ENCODE peak calls at places on chromosomes 5 and 9, in eight cellular contexts. One of them, this sample, is unnamed.

GRCh38 chr9:135500071-135500524 is 384 bp upstream of the MRPS2 start:
- DNase-seq in cardiac muscle cell: no peak
- DNase-seq in tibial artery: peak
- DNase-seq in colonic mucosa: no peak
- DNase-seq in right cardiac atrium: no peak
- DNase-seq in CD8-positive, alpha-beta T cell: no peak
- DNase-seq in CD4-positive, CD25-positive, alpha-beta regulatory T cell: no peak
- DNase-seq in heart right ventricle: no peak
- DNase-seq in this sample: no peak

GRCh38 chr9:22010881-22011625 is 1.9 kb upstream of the CDKN2B start:
- DNase-seq in cardiac muscle cell: peak
- DNase-seq in tibial artery: no peak
- DNase-seq in CD8-positive, alpha-beta T cell: no peak
- DNase-seq in heart right ventricle: no peak
- DNase-seq in right cardiac atrium: peak
- DNase-seq in colonic mucosa: no peak
- DNase-seq in CD4-positive, CD25-positive, alpha-beta regulatory T cell: peak
- DNase-seq in this sample: no peak

GRCh38 chr5:107284822-107285510 is 385.8 kb downstream of the EFNA5 start:
- DNase-seq in CD4-positive, CD25-positive, alpha-beta regulatory T cell: no peak
- DNase-seq in colonic mucosa: no peak
- DNase-seq in CD8-positive, alpha-beta T cell: no peak
- DNase-seq in tibial artery: no peak
- DNase-seq in heart right ventricle: no peak
- DNase-seq in cardiac muscle cell: no peak
- DNase-seq in right cardiac atrium: no peak
- DNase-seq in this sample: no peak

GRCh38 chr9:105661011-105661410 is 1.2 kb upstream of the TAL2 start:
- DNase-seq in colonic mucosa: no peak
- DNase-seq in tibial artery: no peak
- DNase-seq in CD8-positive, alpha-beta T cell: no peak
- DNase-seq in heart right ventricle: no peak
- DNase-seq in CD4-positive, CD25-positive, alpha-beta regulatory T cell: no peak
- DNase-seq in right cardiac atrium: no peak
- DNase-seq in cardiac muscle cell: no peak
- DNase-seq in this sample: no peak

GRCh38 chr5:10990626-10991025 is 229.6 kb upstream of the DAP start:
- DNase-seq in cardiac muscle cell: no peak
- DNase-seq in CD4-positive, CD25-positive, alpha-beta regulatory T cell: no peak
- DNase-seq in right cardiac atrium: no peak
- DNase-seq in heart right ventricle: no peak
- DNase-seq in CD8-positive, alpha-beta T cell: no peak
- DNase-seq in tibial artery: no peak
- DNase-seq in colonic mucosa: no peak
- DNase-seq in this sample: no peak

GRCh38 chr5:181160144-181160754 is 12.9 kb downstream of the OR2V2 start:
- DNase-seq in CD4-positive, CD25-positive, alpha-beta regulatory T cell: peak
- DNase-seq in CD8-positive, alpha-beta T cell: peak
- DNase-seq in heart right ventricle: peak
- DNase-seq in cardiac muscle cell: peak
- DNase-seq in colonic mucosa: no peak
- DNase-seq in tibial artery: no peak
- DNase-seq in right cardiac atrium: peak
- DNase-seq in this sample: peak

GRCh38 chr5:179731791-179732411 is 721 bp upstream of the MAML1 start:
- DNase-seq in tibial artery: peak
- DNase-seq in CD8-positive, alpha-beta T cell: no peak
- DNase-seq in heart right ventricle: peak
- DNase-seq in right cardiac atrium: peak
- DNase-seq in CD4-positive, CD25-positive, alpha-beta regulatory T cell: no peak
- DNase-seq in colonic mucosa: peak
- DNase-seq in cardiac muscle cell: no peak
- DNase-seq in this sample: no peak

GRCh38 chr9:137319976-137320551 is 18.0 kb upstream of the NRARP start:
- DNase-seq in CD8-positive, alpha-beta T cell: no peak
- DNase-seq in right cardiac atrium: peak
- DNase-seq in cardiac muscle cell: no peak
- DNase-seq in colonic mucosa: no peak
- DNase-seq in heart right ventricle: peak
- DNase-seq in CD4-positive, CD25-positive, alpha-beta regulatory T cell: no peak
- DNase-seq in tibial artery: no peak
- DNase-seq in this sample: no peak

GRCh38 chr9:6620796-6621195 is 24.7 kb downstream of the GLDC start:
- DNase-seq in right cardiac atrium: no peak
- DNase-seq in cardiac muscle cell: no peak
- DNase-seq in CD8-positive, alpha-beta T cell: no peak
- DNase-seq in colonic mucosa: no peak
- DNase-seq in tibial artery: no peak
- DNase-seq in heart right ventricle: no peak
- DNase-seq in CD4-positive, CD25-positive, alpha-beta regulatory T cell: no peak
- DNase-seq in this sample: no peak

GRCh38 chr5:82735160-82735789 is 341.9 kb downstream of the TMEM167A start:
- DNase-seq in heart right ventricle: no peak
- DNase-seq in CD8-positive, alpha-beta T cell: no peak
- DNase-seq in tibial artery: no peak
- DNase-seq in right cardiac atrium: no peak
- DNase-seq in CD4-positive, CD25-positive, alpha-beta regulatory T cell: no peak
- DNase-seq in cardiac muscle cell: no peak
- DNase-seq in colonic mucosa: no peak
- DNase-seq in this sample: no peak

GRCh38 chr5:29077451-29077850 is 2039.1 kb upstream of the CDH9 start:
- DNase-seq in heart right ventricle: no peak
- DNase-seq in right cardiac atrium: no peak
- DNase-seq in cardiac muscle cell: no peak
- DNase-seq in CD4-positive, CD25-positive, alpha-beta regulatory T cell: no peak
- DNase-seq in colonic mucosa: no peak
- DNase-seq in tibial artery: no peak
- DNase-seq in CD8-positive, alpha-beta T cell: no peak
- DNase-seq in this sample: no peak

GRCh38 chr5:114324282-114324681 is 37.6 kb upstream of the KCNN2 start:
- DNase-seq in CD8-positive, alpha-beta T cell: no peak
- DNase-seq in colonic mucosa: no peak
- DNase-seq in heart right ventricle: no peak
- DNase-seq in right cardiac atrium: no peak
- DNase-seq in tibial artery: no peak
- DNase-seq in CD4-positive, CD25-positive, alpha-beta regulatory T cell: no peak
- DNase-seq in cardiac muscle cell: no peak
- DNase-seq in this sample: no peak
- H3K27ac ChIP-seq in CD8-positive, alpha-beta T cell: no peak
- H3K27ac ChIP-seq in colonic mucosa: no peak
- H3K27ac ChIP-seq in heart right ventricle: no peak
- H3K27ac ChIP-seq in right cardiac atrium: no peak
- H3K27ac ChIP-seq in tibial artery: no peak
- H3K27ac ChIP-seq in CD4-positive, CD25-positive, alpha-beta regulatory T cell: no peak
- H3K27ac ChIP-seq in cardiac muscle cell: no peak
- H3K27ac ChIP-seq in this sample: no peak

GRCh38 chr5:134509308-134510040 is 16.0 kb upstream of the JADE2 start:
- DNase-seq in right cardiac atrium: peak
- DNase-seq in heart right ventricle: no peak
- DNase-seq in CD8-positive, alpha-beta T cell: no peak
- DNase-seq in tibial artery: no peak
- DNase-seq in CD4-positive, CD25-positive, alpha-beta regulatory T cell: no peak
- DNase-seq in colonic mucosa: no peak
- DNase-seq in cardiac muscle cell: no peak
- DNase-seq in this sample: no peak
- H3K27ac ChIP-seq in right cardiac atrium: no peak
- H3K27ac ChIP-seq in heart right ventricle: no peak
- H3K27ac ChIP-seq in CD8-positive, alpha-beta T cell: no peak
- H3K27ac ChIP-seq in tibial artery: no peak
- H3K27ac ChIP-seq in CD4-positive, CD25-positive, alpha-beta regulatory T cell: no peak
- H3K27ac ChIP-seq in colonic mucosa: no peak
- H3K27ac ChIP-seq in cardiac muscle cell: no peak
- H3K27ac ChIP-seq in this sample: no peak

GRCh38 chr9:128918921-128919320 is 1.9 kb upstream of the PHYHD1 start:
- DNase-seq in CD4-positive, CD25-positive, alpha-beta regulatory T cell: no peak
- DNase-seq in right cardiac atrium: no peak
- DNase-seq in colonic mucosa: no peak
- DNase-seq in tibial artery: no peak
- DNase-seq in cardiac muscle cell: no peak
- DNase-seq in CD8-positive, alpha-beta T cell: no peak
- DNase-seq in heart right ventricle: no peak
- DNase-seq in this sample: no peak

GRCh38 chr9:128920381-128921058 is at the start of gene PHYHD1:
- DNase-seq in CD4-positive, CD25-positive, alpha-beta regulatory T cell: no peak
- DNase-seq in cardiac muscle cell: no peak
- DNase-seq in heart right ventricle: peak
- DNase-seq in CD8-positive, alpha-beta T cell: no peak
- DNase-seq in right cardiac atrium: peak
- DNase-seq in tibial artery: peak
- DNase-seq in colonic mucosa: no peak
- DNase-seq in this sample: no peak

GRCh38 chr9:128916745-128917144 is 4.0 kb upstream of the PHYHD1 start:
- DNase-seq in right cardiac atrium: no peak
- DNase-seq in colonic mucosa: no peak
- DNase-seq in CD8-positive, alpha-beta T cell: no peak
- DNase-seq in heart right ventricle: no peak
- DNase-seq in tibial artery: no peak
- DNase-seq in CD4-positive, CD25-positive, alpha-beta regulatory T cell: no peak
- DNase-seq in cardiac muscle cell: no peak
- DNase-seq in this sample: no peak

GRCh38 chr9:128917151-128917849 is 3.5 kb upstream of the PHYHD1 start:
- DNase-seq in colonic mucosa: peak
- DNase-seq in CD4-positive, CD25-positive, alpha-beta regulatory T cell: no peak
- DNase-seq in CD8-positive, alpha-beta T cell: no peak
- DNase-seq in cardiac muscle cell: no peak
- DNase-seq in tibial artery: peak
- DNase-seq in heart right ventricle: peak
- DNase-seq in right cardiac atrium: peak
- DNase-seq in this sample: no peak

GRCh38 chr9:128919409-128919808 is 1.4 kb upstream of the PHYHD1 start:
- DNase-seq in colonic mucosa: no peak
- DNase-seq in CD8-positive, alpha-beta T cell: no peak
- DNase-seq in tibial artery: no peak
- DNase-seq in cardiac muscle cell: no peak
- DNase-seq in CD4-positive, CD25-positive, alpha-beta regulatory T cell: no peak
- DNase-seq in right cardiac atrium: no peak
- DNase-seq in heart right ventricle: no peak
- DNase-seq in this sample: no peak
- H3K27ac ChIP-seq in colonic mucosa: no peak
- H3K27ac ChIP-seq in CD8-positive, alpha-beta T cell: no peak
- H3K27ac ChIP-seq in tibial artery: peak
- H3K27ac ChIP-seq in cardiac muscle cell: peak
- H3K27ac ChIP-seq in CD4-positive, CD25-positive, alpha-beta regulatory T cell: no peak
- H3K27ac ChIP-seq in right cardiac atrium: peak
- H3K27ac ChIP-seq in heart right ventricle: peak
- H3K27ac ChIP-seq in this sample: no peak

GRCh38 chr9:123778232-123778902 is 151.6 kb downstream of the DENND1A start:
- DNase-seq in colonic mucosa: no peak
- DNase-seq in CD4-positive, CD25-positive, alpha-beta regulatory T cell: no peak
- DNase-seq in tibial artery: no peak
- DNase-seq in cardiac muscle cell: no peak
- DNase-seq in CD8-positive, alpha-beta T cell: no peak
- DNase-seq in right cardiac atrium: no peak
- DNase-seq in heart right ventricle: no peak
- DNase-seq in this sample: no peak

GRCh38 chr9:123775289-123775688 is 154.6 kb downstream of the DENND1A start:
- DNase-seq in heart right ventricle: no peak
- DNase-seq in tibial artery: no peak
- DNase-seq in CD4-positive, CD25-positive, alpha-beta regulatory T cell: no peak
- DNase-seq in right cardiac atrium: no peak
- DNase-seq in colonic mucosa: no peak
- DNase-seq in cardiac muscle cell: no peak
- DNase-seq in CD8-positive, alpha-beta T cell: no peak
- DNase-seq in this sample: no peak

GRCh38 chr9:123773783-123774182 is 156.1 kb downstream of the DENND1A start:
- DNase-seq in tibial artery: no peak
- DNase-seq in right cardiac atrium: no peak
- DNase-seq in CD4-positive, CD25-positive, alpha-beta regulatory T cell: no peak
- DNase-seq in colonic mucosa: no peak
- DNase-seq in CD8-positive, alpha-beta T cell: no peak
- DNase-seq in heart right ventricle: no peak
- DNase-seq in cardiac muscle cell: no peak
- DNase-seq in this sample: no peak

GRCh38 chr9:123776856-123777560 is 152.9 kb downstream of the DENND1A start:
- DNase-seq in CD8-positive, alpha-beta T cell: no peak
- DNase-seq in CD4-positive, CD25-positive, alpha-beta regulatory T cell: no peak
- DNase-seq in cardiac muscle cell: no peak
- DNase-seq in right cardiac atrium: no peak
- DNase-seq in colonic mucosa: no peak
- DNase-seq in heart right ventricle: no peak
- DNase-seq in tibial artery: no peak
- DNase-seq in this sample: no peak

DNA sequence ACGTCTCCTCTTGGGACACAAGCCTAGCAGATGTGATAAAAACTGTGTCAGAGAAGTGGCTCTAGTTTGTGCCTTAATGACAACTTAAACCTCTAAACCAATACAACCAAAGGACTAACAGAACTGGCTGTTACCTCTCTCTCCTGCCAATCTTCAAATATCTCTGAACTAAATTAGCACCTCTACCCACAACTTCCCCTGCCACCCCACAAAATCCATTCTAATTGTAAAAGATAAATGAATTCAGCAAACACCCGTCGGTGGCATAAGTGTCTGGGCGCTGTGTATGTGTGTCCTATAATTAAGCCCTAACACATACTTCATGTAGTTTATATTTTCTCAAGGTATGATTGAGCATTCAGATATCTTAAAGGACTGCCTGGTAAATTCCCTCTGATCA is 154.0 kb downstream of the DENND1A start:
- DNase-seq in CD4-positive, CD25-positive, alpha-beta regulatory T cell: no peak
- DNase-seq in right cardiac atrium: no peak
- DNase-seq in cardiac muscle cell: no peak
- DNase-seq in heart right ventricle: no peak
- DNase-seq in tibial artery: no peak
- DNase-seq in colonic mucosa: no peak
- DNase-seq in CD8-positive, alpha-beta T cell: no peak
- DNase-seq in this sample: no peak
- H3K27ac ChIP-seq in CD4-positive, CD25-positive, alpha-beta regulatory T cell: no peak
- H3K27ac ChIP-seq in right cardiac atrium: no peak
- H3K27ac ChIP-seq in cardiac muscle cell: no peak
- H3K27ac ChIP-seq in heart right ventricle: no peak
- H3K27ac ChIP-seq in tibial artery: no peak
- H3K27ac ChIP-seq in colonic mucosa: no peak
- H3K27ac ChIP-seq in CD8-positive, alpha-beta T cell: no peak
- H3K27ac ChIP-seq in this sample: no peak

GRCh38 chr9:95419444-95419843 is 97.3 kb downstream of the PTCH1 start:
- DNase-seq in CD4-positive, CD25-positive, alpha-beta regulatory T cell: no peak
- DNase-seq in colonic mucosa: no peak
- DNase-seq in CD8-positive, alpha-beta T cell: no peak
- DNase-seq in heart right ventricle: no peak
- DNase-seq in right cardiac atrium: no peak
- DNase-seq in cardiac muscle cell: no peak
- DNase-seq in tibial artery: no peak
- DNase-seq in this sample: no peak

GRCh38 chr9:95425910-95426551 is 90.7 kb downstream of the PTCH1 start:
- DNase-seq in cardiac muscle cell: peak
- DNase-seq in colonic mucosa: peak
- DNase-seq in tibial artery: no peak
- DNase-seq in right cardiac atrium: no peak
- DNase-seq in CD8-positive, alpha-beta T cell: no peak
- DNase-seq in heart right ventricle: no peak
- DNase-seq in CD4-positive, CD25-positive, alpha-beta regulatory T cell: peak
- DNase-seq in this sample: no peak

DNA sequence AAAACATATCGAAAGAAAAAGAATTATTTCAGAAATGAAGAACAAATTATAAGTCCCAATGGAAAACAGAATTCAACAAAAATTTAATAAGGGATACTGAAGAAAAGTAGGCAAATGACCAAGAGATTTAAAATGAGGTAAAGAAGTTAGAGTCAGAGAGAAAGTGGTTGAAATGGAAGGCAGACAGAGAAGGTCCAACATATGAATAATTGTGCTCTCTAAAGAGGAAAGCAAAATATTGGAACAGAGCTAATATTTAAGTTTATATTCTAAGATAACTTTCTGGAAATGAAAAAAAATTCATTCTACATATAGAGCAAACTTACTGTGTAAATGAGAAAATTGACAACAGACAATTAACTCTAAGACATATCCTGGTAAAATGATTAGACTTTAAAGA is 94.1 kb downstream of the PTCH1 start:
- DNase-seq in tibial artery: no peak
- DNase-seq in CD4-positive, CD25-positive, alpha-beta regulatory T cell: no peak
- DNase-seq in colonic mucosa: no peak
- DNase-seq in right cardiac atrium: no peak
- DNase-seq in heart right ventricle: no peak
- DNase-seq in CD8-positive, alpha-beta T cell: no peak
- DNase-seq in cardiac muscle cell: no peak
- DNase-seq in this sample: no peak
- H3K27ac ChIP-seq in tibial artery: no peak
- H3K27ac ChIP-seq in CD4-positive, CD25-positive, alpha-beta regulatory T cell: no peak
- H3K27ac ChIP-seq in colonic mucosa: no peak
- H3K27ac ChIP-seq in right cardiac atrium: no peak
- H3K27ac ChIP-seq in heart right ventricle: no peak
- H3K27ac ChIP-seq in CD8-positive, alpha-beta T cell: no peak
- H3K27ac ChIP-seq in cardiac muscle cell: no peak
- H3K27ac ChIP-seq in this sample: no peak

This sample was measured in CD4-positive, alpha-beta T cell.